ENCODE peak calls at places on chromosomes 7 and 10, in six cellular contexts. One of them, this sample, is unnamed.

GRCh38 chr7:52826515-52826914 is 208.9 kb upstream of the POM121L12 start:
- DNase-seq in ovary: no peak
- DNase-seq in SK-N-SH: no peak
- DNase-seq in A549: no peak
- DNase-seq in stomach: no peak
- DNase-seq in suprapubic skin: no peak
- DNase-seq in this sample: no peak

GRCh38 chr7:158431941-158432347 is 155.7 kb downstream of the PTPRN2 start:
- DNase-seq in ovary: peak
- DNase-seq in SK-N-SH: peak
- DNase-seq in A549: peak
- DNase-seq in stomach: peak
- DNase-seq in suprapubic skin: no peak
- DNase-seq in this sample: peak

GRCh38 chr7:151925446-151926335 is 30.6 kb upstream of the GALNTL5 start:
- DNase-seq in ovary: no peak
- DNase-seq in SK-N-SH: peak
- DNase-seq in A549: no peak
- DNase-seq in stomach: peak
- DNase-seq in suprapubic skin: no peak
- DNase-seq in this sample: peak

GRCh38 chr10:17984056-17984455 is 32.3 kb downstream of the SLC39A12 start:
- DNase-seq in ovary: no peak
- DNase-seq in SK-N-SH: no peak
- DNase-seq in A549: no peak
- DNase-seq in stomach: no peak
- DNase-seq in suprapubic skin: no peak
- DNase-seq in this sample: no peak

GRCh38 chr7:71976670-71977069 is 435.5 kb downstream of the CALN1 start:
- DNase-seq in ovary: no peak
- DNase-seq in SK-N-SH: no peak
- DNase-seq in A549: no peak
- DNase-seq in stomach: no peak
- DNase-seq in suprapubic skin: no peak
- DNase-seq in this sample: no peak

GRCh38 chr7:55469271-55469681 is 103.0 kb downstream of the VOPP1 start:
- DNase-seq in ovary: no peak
- DNase-seq in SK-N-SH: peak
- DNase-seq in A549: no peak
- DNase-seq in stomach: no peak
- DNase-seq in suprapubic skin: no peak
- DNase-seq in this sample: no peak

GRCh38 chr7:76048668-76048988 is 722 bp downstream of the MDH2 start:
- DNase-seq in ovary: no peak
- DNase-seq in SK-N-SH: peak
- DNase-seq in A549: peak
- DNase-seq in stomach: peak
- DNase-seq in suprapubic skin: no peak
- DNase-seq in this sample: no peak

GRCh38 chr7:44131173-44132009 is 8.0 kb upstream of the POLD2 start:
- DNase-seq in ovary: no peak
- DNase-seq in SK-N-SH: peak
- DNase-seq in A549: no peak
- DNase-seq in stomach: no peak
- DNase-seq in suprapubic skin: no peak
- DNase-seq in this sample: no peak

GRCh38 chr10:133442191-133442966 is 11.4 kb upstream of the SCART1 start:
- DNase-seq in ovary: no peak
- DNase-seq in SK-N-SH: peak
- DNase-seq in A549: no peak
- DNase-seq in stomach: peak
- DNase-seq in suprapubic skin: peak
- DNase-seq in this sample: peak

GRCh38 chr7:112143151-112143550 is 63.0 kb downstream of the DOCK4 start:
- DNase-seq in ovary: no peak
- DNase-seq in SK-N-SH: no peak
- DNase-seq in A549: no peak
- DNase-seq in stomach: no peak
- DNase-seq in suprapubic skin: no peak
- DNase-seq in this sample: no peak

GRCh38 chr10:4663162-4663992 is 162.6 kb upstream of the AKR1E2 start:
- DNase-seq in ovary: no peak
- DNase-seq in SK-N-SH: no peak
- DNase-seq in A549: peak
- DNase-seq in stomach: peak
- DNase-seq in suprapubic skin: no peak
- DNase-seq in this sample: peak

GRCh38 chr7:158120751-158121150 is 466.9 kb downstream of the PTPRN2 start:
- DNase-seq in ovary: no peak
- DNase-seq in SK-N-SH: no peak
- DNase-seq in A549: no peak
- DNase-seq in stomach: peak
- DNase-seq in suprapubic skin: peak
- DNase-seq in this sample: peak

GRCh38 chr7:69436944-69437343 is 161.3 kb upstream of the AUTS2 start:
- DNase-seq in ovary: no peak
- DNase-seq in SK-N-SH: no peak
- DNase-seq in A549: no peak
- DNase-seq in stomach: no peak
- DNase-seq in suprapubic skin: no peak
- DNase-seq in this sample: no peak

GRCh38 chr10:20048161-20048560 is 231.9 kb downstream of the PLXDC2 start:
- DNase-seq in ovary: no peak
- DNase-seq in SK-N-SH: no peak
- DNase-seq in A549: no peak
- DNase-seq in stomach: no peak
- DNase-seq in suprapubic skin: no peak
- DNase-seq in this sample: no peak

GRCh38 chr10:14032406-14032998 is 298.2 kb downstream of the FRMD4A start:
- DNase-seq in ovary: peak
- DNase-seq in SK-N-SH: peak
- DNase-seq in A549: no peak
- DNase-seq in stomach: no peak
- DNase-seq in suprapubic skin: no peak
- DNase-seq in this sample: no peak

GRCh38 chr7:41733063-41733398 is 30.1 kb upstream of the INHBA start:
- DNase-seq in ovary: no peak
- DNase-seq in SK-N-SH: no peak
- DNase-seq in A549: no peak
- DNase-seq in stomach: no peak
- DNase-seq in suprapubic skin: no peak
- DNase-seq in this sample: no peak

GRCh38 chr10:58666024-58666423 is 153.4 kb downstream of the BICC1 start:
- DNase-seq in ovary: no peak
- DNase-seq in SK-N-SH: no peak
- DNase-seq in A549: no peak
- DNase-seq in stomach: no peak
- DNase-seq in suprapubic skin: no peak
- DNase-seq in this sample: no peak

GRCh38 chr10:120891367-120891766 is 40.2 kb downstream of the WDR11 start:
- DNase-seq in ovary: no peak
- DNase-seq in SK-N-SH: no peak
- DNase-seq in A549: no peak
- DNase-seq in stomach: no peak
- DNase-seq in suprapubic skin: no peak
- DNase-seq in this sample: no peak

GRCh38 chr10:101749511-101750016 is 26.4 kb downstream of the FGF8 start:
- DNase-seq in ovary: no peak
- DNase-seq in SK-N-SH: no peak
- DNase-seq in A549: no peak
- DNase-seq in stomach: no peak
- DNase-seq in suprapubic skin: no peak
- DNase-seq in this sample: no peak

GRCh38 chr10:60466267-60467201 is 76.9 kb upstream of the ANK3 start:
- DNase-seq in ovary: no peak
- DNase-seq in SK-N-SH: no peak
- DNase-seq in A549: no peak
- DNase-seq in stomach: no peak
- DNase-seq in suprapubic skin: no peak
- DNase-seq in this sample: no peak

DNA sequence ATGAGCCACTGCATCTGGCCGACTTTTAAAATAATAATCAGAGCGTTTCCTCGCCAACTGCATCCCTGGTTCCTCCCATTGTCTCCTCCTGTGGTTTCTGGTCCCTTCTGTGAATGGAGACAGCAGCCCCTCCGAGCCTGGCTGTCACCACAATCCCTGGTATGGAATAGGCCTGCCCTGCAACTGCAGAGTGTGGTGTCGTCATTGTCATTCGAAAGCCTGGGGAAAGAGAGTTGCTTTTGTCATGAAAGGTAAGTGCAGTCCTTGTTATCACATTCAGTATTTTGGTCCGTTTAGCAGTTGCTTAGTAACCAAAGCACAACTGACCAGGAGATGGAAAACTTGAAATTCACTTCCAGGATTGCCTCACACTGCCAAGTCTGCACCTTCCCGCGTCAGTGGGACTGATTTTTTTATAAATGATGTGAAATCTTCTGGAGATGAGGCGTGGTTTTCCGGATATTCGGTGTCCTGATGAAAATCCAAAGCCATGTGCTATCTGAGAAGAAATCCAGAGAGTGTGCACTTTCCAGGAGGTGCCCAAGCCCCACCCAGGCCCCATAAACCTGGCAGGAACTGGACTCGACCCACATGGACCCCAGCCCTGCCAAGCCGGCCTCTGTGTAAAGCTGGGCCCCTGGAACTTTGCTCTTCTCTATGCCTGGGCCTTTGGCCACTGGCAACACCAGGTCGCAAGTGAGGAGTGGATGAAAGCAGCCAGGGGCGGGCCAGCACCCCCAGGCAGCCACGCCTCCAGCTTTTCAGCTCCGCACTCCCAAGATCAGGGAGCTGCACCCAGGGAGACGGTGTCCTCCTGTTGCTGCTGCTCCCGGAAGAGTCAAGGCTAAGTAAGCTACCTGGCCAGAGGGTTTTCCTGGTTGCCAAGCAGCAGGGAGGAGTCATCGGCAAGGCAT is 133.7 kb upstream of the SH2B2 start:
- DNase-seq in ovary: no peak
- DNase-seq in SK-N-SH: no peak
- DNase-seq in A549: peak
- DNase-seq in stomach: no peak
- DNase-seq in suprapubic skin: no peak
- DNase-seq in this sample: no peak
- TF ChIP-seq EP300 in ovary: no peak
- TF ChIP-seq EP300 in SK-N-SH: no peak
- TF ChIP-seq EP300 in A549: no peak
- TF ChIP-seq EP300 in stomach: no peak
- TF ChIP-seq EP300 in suprapubic skin: no peak
- TF ChIP-seq EP300 in this sample: peak

GRCh38 chr10:48470893-48471805 is 133.7 kb downstream of the ARHGAP22 start:
- DNase-seq in ovary: peak
- DNase-seq in SK-N-SH: no peak
- DNase-seq in A549: no peak
- DNase-seq in stomach: peak
- DNase-seq in suprapubic skin: peak
- DNase-seq in this sample: peak

GRCh38 chr10:48468130-48468790 is 136.6 kb downstream of the ARHGAP22 start:
- DNase-seq in ovary: peak
- DNase-seq in SK-N-SH: no peak
- DNase-seq in A549: no peak
- DNase-seq in stomach: peak
- DNase-seq in suprapubic skin: no peak
- DNase-seq in this sample: no peak

GRCh38 chr10:48468866-48469511 is 135.9 kb downstream of the ARHGAP22 start:
- DNase-seq in ovary: peak
- DNase-seq in SK-N-SH: no peak
- DNase-seq in A549: no peak
- DNase-seq in stomach: peak
- DNase-seq in suprapubic skin: peak
- DNase-seq in this sample: peak

GRCh38 chr10:48469516-48470020 is 135.3 kb downstream of the ARHGAP22 start:
- DNase-seq in ovary: peak
- DNase-seq in SK-N-SH: peak
- DNase-seq in A549: no peak
- DNase-seq in stomach: peak
- DNase-seq in suprapubic skin: peak
- DNase-seq in this sample: no peak

GRCh38 chr10:48470115-48470892 is 134.6 kb downstream of the ARHGAP22 start:
- DNase-seq in ovary: peak
- DNase-seq in SK-N-SH: peak
- DNase-seq in A549: no peak
- DNase-seq in stomach: peak
- DNase-seq in suprapubic skin: peak
- DNase-seq in this sample: no peak
- H3K27ac ChIP-seq in ovary: peak
- H3K27ac ChIP-seq in SK-N-SH: no peak
- H3K27ac ChIP-seq in A549: no peak
- H3K27ac ChIP-seq in stomach: no peak
- H3K27ac ChIP-seq in suprapubic skin: no peak
- H3K27ac ChIP-seq in this sample: no peak

DNA sequence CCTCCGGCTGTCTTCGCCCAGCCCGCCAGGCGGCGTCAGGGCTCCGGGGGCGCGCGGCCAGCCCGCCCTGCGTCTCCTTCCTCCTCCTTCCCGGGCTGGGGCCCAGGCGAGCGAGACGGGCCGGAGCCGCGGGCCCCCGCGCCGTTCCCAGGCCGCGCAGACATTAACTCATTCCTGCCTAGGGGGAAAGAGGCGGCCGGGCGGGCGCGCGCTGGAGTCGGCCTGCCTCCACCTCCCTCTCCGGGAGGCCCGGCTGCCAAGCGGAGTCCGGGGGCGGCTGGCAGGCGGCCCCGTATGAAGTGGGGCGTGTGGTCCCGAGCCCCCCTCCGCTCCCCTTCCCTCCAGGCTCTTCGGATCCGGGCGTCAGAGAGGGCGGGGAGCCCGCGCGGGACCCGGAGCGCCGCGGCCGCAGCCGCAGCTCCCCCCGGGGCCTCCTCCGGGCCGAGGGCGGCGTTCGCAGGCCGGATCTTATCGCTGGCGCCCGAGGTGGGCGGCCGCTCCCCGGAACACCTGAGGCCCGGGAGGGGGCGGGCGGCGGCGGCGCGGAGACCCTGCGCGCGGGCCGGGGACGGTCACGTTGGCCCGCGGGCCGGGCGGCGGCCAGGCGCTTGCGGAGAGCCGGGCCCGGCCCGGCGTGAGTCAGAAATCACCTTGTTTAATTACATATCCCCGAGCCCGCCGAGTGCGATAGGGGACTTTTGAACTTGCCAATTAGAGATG is 43.1 kb downstream of the LDB3 start:
- DNase-seq in ovary: peak
- DNase-seq in SK-N-SH: peak
- DNase-seq in A549: peak
- DNase-seq in stomach: peak
- DNase-seq in suprapubic skin: no peak
- DNase-seq in this sample: peak
- TF ChIP-seq CTCF in ovary: peak
- TF ChIP-seq CTCF in SK-N-SH: peak
- TF ChIP-seq CTCF in A549: peak
- TF ChIP-seq CTCF in stomach: no peak
- TF ChIP-seq CTCF in suprapubic skin: peak
- TF ChIP-seq CTCF in this sample: no peak

DNA sequence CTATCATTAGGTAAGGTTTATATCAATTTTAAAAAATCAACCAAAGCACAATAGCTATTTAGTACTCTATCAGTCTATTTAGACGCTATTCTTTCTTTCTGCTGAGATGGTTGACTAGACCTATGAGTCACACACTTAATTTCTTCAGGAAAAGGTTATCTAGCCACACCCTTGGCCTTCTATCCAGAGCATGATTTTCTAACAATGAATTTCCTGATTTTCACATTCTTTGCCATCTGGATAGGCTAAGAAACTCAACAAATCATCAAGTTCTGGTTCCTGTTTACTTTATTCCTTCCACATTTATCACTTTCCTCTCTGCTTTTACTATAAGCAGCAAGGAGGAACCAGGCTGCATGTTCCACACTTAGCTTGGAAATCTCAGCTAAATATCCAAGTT is 8.1 kb downstream of the PRPS1L1 start:
- DNase-seq in ovary: no peak
- DNase-seq in SK-N-SH: no peak
- DNase-seq in A549: peak
- DNase-seq in stomach: no peak
- DNase-seq in suprapubic skin: no peak
- DNase-seq in this sample: no peak
- TF ChIP-seq EP300 in ovary: no peak
- TF ChIP-seq EP300 in SK-N-SH: no peak
- TF ChIP-seq EP300 in A549: no peak
- TF ChIP-seq EP300 in stomach: no peak
- TF ChIP-seq EP300 in suprapubic skin: no peak
- TF ChIP-seq EP300 in this sample: no peak